ENCODE peak calls at places on chromosomes 3 and 15, in four cellular contexts. Q, Y, D and X are unnamed samples.

GRCh38 chr3:196792771-196793170 is 53.1 kb downstream of the PAK2 start:
- DNase-seq in Q (no peak), Y (no peak), D (peak), X (no peak)

GRCh38 chr15:51424780-51425179 is 83.3 kb downstream of the GLDN start:
- DNase-seq in Q (no peak), Y (no peak), D (no peak), X (no peak)

GRCh38 chr15:31325432-31325975 is 1.1 kb upstream of the KLF13 start:
- DNase-seq in Q (no peak), Y (peak), D (peak), X (peak)

GRCh38 chr15:58357529-58358476 is 74.0 kb upstream of the LIPC start:
- DNase-seq in Q (no peak), Y (no peak), D (peak), X (no peak)

GRCh38 chr15:74893627-74894026 is 3.8 kb downstream of the MPI start:
- DNase-seq in Q (no peak), Y (no peak), D (no peak), X (no peak)

GRCh38 chr3:156409694-156410093 is 145.2 kb downstream of the SSR3 start:
- DNase-seq in Q (no peak), Y (no peak), D (peak), X (no peak)

GRCh38 chr3:101556064-101556463 is 5.6 kb upstream of the TRMT10C start:
- DNase-seq in Q (no peak), Y (no peak), D (no peak), X (no peak)

GRCh38 chr3:127791221-127791913 is 30.9 kb downstream of the MGLL start:
- DNase-seq in Q (peak), Y (no peak), D (peak), X (no peak)

GRCh38 chr3:157099337-157100078 is 60.4 kb downstream of the CCNL1 start:
- DNase-seq in Q (no peak), Y (no peak), D (peak), X (no peak)

GRCh38 chr3:84573962-84574361 is 384.8 kb upstream of the CADM2 start:
- DNase-seq in Q (no peak), Y (no peak), D (no peak), X (no peak)

GRCh38 chr3:130779031-130779430 is 32.4 kb upstream of the PIK3R4 start:
- DNase-seq in Q (no peak), Y (no peak), D (no peak), X (no peak)

GRCh38 chr3:116135462-116135861 is 309.8 kb downstream of the LSAMP start:
- DNase-seq in Q (peak), Y (peak), D (peak), X (peak)

GRCh38 chr3:45029661-45030060 is 3.6 kb downstream of the CLEC3B start:
- DNase-seq in Q (no peak), Y (no peak), D (peak), X (peak)

GRCh38 chr3:188338081-188338480 is 184.1 kb downstream of the LPP start:
- DNase-seq in Q (no peak), Y (no peak), D (peak), X (no peak)

GRCh38 chr15:51086409-51086808 is 8.3 kb downstream of the TNFAIP8L3 start:
- DNase-seq in Q (no peak), Y (no peak), D (no peak), X (no peak)

GRCh38 chr15:72935521-72935920 is 116.7 kb upstream of the NEO1 start:
- DNase-seq in Q (no peak), Y (no peak), D (no peak), X (no peak)

GRCh38 chr3:128881576-128881975 is 2.2 kb downstream of the ACAD9 start:
- DNase-seq in Q (no peak), Y (no peak), D (no peak), X (no peak)

GRCh38 chr15:68784206-68784605 is 36.5 kb downstream of the ANP32A start:
- DNase-seq in Q (no peak), Y (no peak), D (no peak), X (no peak)

GRCh38 chr15:83653639-83654378 is at the start of gene ADAMTSL3:
- DNase-seq in Q (peak), Y (peak), D (peak), X (peak)

GRCh38 chr3:121757087-121757811 is 7.7 kb upstream of the GOLGB1 start:
- DNase-seq in Q (peak), Y (peak), D (no peak), X (no peak)

GRCh38 chr15:58669108-58669507 is 80.4 kb downstream of the ADAM10 start:
- DNase-seq in Q (no peak), Y (no peak), D (no peak), X (no peak)

DNA sequence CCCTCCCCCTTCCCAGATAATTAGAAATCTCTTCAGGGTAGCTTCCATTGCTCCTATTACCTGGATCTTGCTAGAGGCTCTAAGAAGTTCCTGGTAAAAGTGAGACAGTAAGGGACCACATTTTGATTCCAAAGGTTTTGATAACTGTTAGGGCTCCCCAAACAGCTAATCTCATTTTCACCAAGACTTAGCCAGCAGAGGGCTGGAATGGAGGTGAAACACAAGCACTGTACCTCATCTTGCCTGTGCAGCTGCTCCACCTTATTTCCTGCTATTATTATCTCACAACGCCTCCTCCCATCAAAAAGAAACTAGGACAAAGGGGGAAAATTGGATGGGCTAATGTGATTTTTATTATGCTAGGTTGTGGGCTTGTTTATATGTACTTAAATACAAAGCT is 7.3 kb downstream of the SETD5 start:
- DNase-seq in Q (no peak), Y (no peak), D (no peak), X (no peak)
- H3K4me3 ChIP-seq in Q (no peak), Y (no peak), D (peak), X (no peak)

GRCh38 chr3:113053169-113053568 is 62.4 kb downstream of the GTPBP8 start:
- DNase-seq in Q (no peak), Y (no peak), D (no peak), X (no peak)
- H3K4me3 ChIP-seq in Q (no peak), Y (no peak), D (no peak), X (no peak)

GRCh38 chr15:77818484-77819270 is 186.0 kb upstream of the LINGO1 start:
- DNase-seq in Q (no peak), Y (no peak), D (no peak), X (no peak)
- H3K4me3 ChIP-seq in Q (no peak), Y (peak), D (no peak), X (no peak)

GRCh38 chr3:180923561-180923960 is 11.1 kb downstream of the FXR1 start:
- DNase-seq in Q (no peak), Y (no peak), D (no peak), X (no peak)
- H3K4me3 ChIP-seq in Q (no peak), Y (no peak), D (no peak), X (no peak)

GRCh38 chr3:31227152-31227581 is 305.6 kb upstream of the STT3B start:
- DNase-seq in Q (no peak), Y (no peak), D (no peak), X (no peak)
- H3K4me3 ChIP-seq in Q (no peak), Y (no peak), D (no peak), X (no peak)

GRCh38 chr3:195150194-195151118 is 120.5 kb downstream of the XXYLT1 start:
- DNase-seq in Q (no peak), Y (peak), D (peak), X (peak)
- H3K4me3 ChIP-seq in Q (no peak), Y (peak), D (no peak), X (peak)

GRCh38 chr3:43782541-43782940 is 91.8 kb downstream of the ABHD5 start:
- DNase-seq in Q (no peak), Y (no peak), D (no peak), X (no peak)
- H3K4me3 ChIP-seq in Q (no peak), Y (no peak), D (no peak), X (no peak)

GRCh38 chr15:45645026-45645980 is 10.5 kb downstream of the SQOR start:
- DNase-seq in Q (peak), Y (no peak), D (peak), X (no peak)
- H3K4me3 ChIP-seq in Q (no peak), Y (no peak), D (peak), X (no peak)

GRCh38 chr3:184563569-184563925 is 2.0 kb downstream of the EPHB3 start:
- DNase-seq in Q (no peak), Y (no peak), D (peak), X (no peak)
- H3K4me3 ChIP-seq in Q (peak), Y (peak), D (peak), X (peak)

GRCh38 chr15:78007965-78008886 is 69.3 kb downstream of the TBC1D2B start:
- DNase-seq in Q (peak), Y (peak), D (peak), X (peak)

GRCh38 chr15:78004919-78005634 is 72.4 kb downstream of the TBC1D2B start:
- DNase-seq in Q (peak), Y (peak), D (peak), X (peak)

GRCh38 chr15:78007211-78007956 is 70.1 kb downstream of the TBC1D2B start:
- DNase-seq in Q (no peak), Y (no peak), D (no peak), X (no peak)

GRCh38 chr15:78004222-78004727 is 73.2 kb downstream of the TBC1D2B start:
- DNase-seq in Q (no peak), Y (no peak), D (no peak), X (no peak)

GRCh38 chr15:78006567-78007205 is 70.8 kb downstream of the TBC1D2B start:
- DNase-seq in Q (no peak), Y (peak), D (no peak), X (no peak)
- H3K4me3 ChIP-seq in Q (no peak), Y (no peak), D (no peak), X (no peak)